ENCODE peak calls at places on chromosome 12, in nine cellular contexts. U is endothelial cell of umbilical vein, Z is sigmoid colon, G is lower leg skin, B is A549, Q is gastrocnemius medialis, Y is NB4, E is heart left ventricle, R is esophagus muscularis mucosa. I is an unnamed sample.

GRCh38 chr12:116213014-116213413 is 64.5 kb downstream of the MED13L start:
- DNase-seq in Y (no peak), Z (no peak), E (no peak), G (no peak), B (no peak), R (no peak), U (no peak), Q (no peak), I (no peak)

GRCh38 chr12:121227294-121227693 is 17.4 kb downstream of the P2RX4 start:
- DNase-seq in B (no peak), Y (no peak), U (no peak), Z (no peak), Q (no peak), E (no peak), G (no peak), R (no peak), I (no peak)

GRCh38 chr12:46387697-46388096 is 15.1 kb upstream of the SLC38A2 start:
- DNase-seq in Q (no peak), G (no peak), R (no peak), E (no peak), B (no peak), U (no peak), Z (no peak), Y (peak), I (no peak)

GRCh38 chr12:53170876-53171724 is 9.4 kb upstream of the ZNF740 start:
- DNase-seq in G (no peak), R (no peak), Q (no peak), B (no peak), Z (no peak), U (no peak), Y (no peak), E (no peak), I (no peak)

GRCh38 chr12:20490213-20490612 is 121.9 kb downstream of the PDE3A start:
- DNase-seq in Y (no peak), Z (no peak), Q (no peak), E (no peak), R (no peak), B (peak), G (no peak), U (no peak), I (no peak)

GRCh38 chr12:127292736-127293135 is 974.2 kb upstream of the TMEM132C start:
- DNase-seq in Q (no peak), U (no peak), Y (no peak), B (no peak), G (no peak), Z (no peak), R (no peak), E (no peak), I (no peak)

GRCh38 chr12:121590476-121591143 is 9.8 kb upstream of the KDM2B start:
- DNase-seq in U (no peak), E (no peak), R (no peak), Z (no peak), Q (no peak), G (no peak), Y (peak), B (no peak), I (no peak)

GRCh38 chr12:72035625-72036024 is 97.0 kb downstream of the TPH2 start:
- DNase-seq in G (no peak), E (no peak), Z (no peak), Q (no peak), R (no peak), B (no peak), U (no peak), Y (no peak), I (no peak)

GRCh38 chr12:100573499-100574261 is at the start of gene GAS2L3:
- DNase-seq in B (peak), R (peak), Y (no peak), Z (peak), Q (peak), G (peak), U (peak), E (peak), I (no peak)

GRCh38 chr12:89721291-89721987 is 12.8 kb upstream of the ATP2B1 start:
- DNase-seq in R (no peak), E (no peak), B (no peak), Q (no peak), Y (peak), G (no peak), Z (no peak), U (no peak), I (no peak)

GRCh38 chr12:117363953-117364486 is 2.6 kb upstream of the NOS1 start:
- DNase-seq in R (no peak), E (no peak), U (no peak), G (no peak), Z (no peak), Q (no peak), B (peak), Y (no peak), I (no peak)

GRCh38 chr12:3293446-3294161 is 197.4 kb upstream of the PRMT8 start:
- DNase-seq in R (no peak), U (no peak), Q (no peak), E (no peak), Z (no peak), G (no peak), Y (peak), B (peak), I (no peak)

GRCh38 chr12:16350682-16351081 is 3.2 kb downstream of the MGST1 start:
- DNase-seq in E (no peak), Q (peak), R (no peak), U (no peak), Z (peak), Y (peak), B (peak), G (peak), I (no peak)

GRCh38 chr12:3863756-3864155 is 9.4 kb downstream of the PARP11 start:
- DNase-seq in G (no peak), B (no peak), Y (no peak), U (no peak), R (no peak), E (no peak), Z (no peak), Q (no peak), I (no peak)

GRCh38 chr12:131775904-131776889 is 52.0 kb upstream of the MMP17 start:
- DNase-seq in B (no peak), Q (no peak), Z (no peak), Y (no peak), R (no peak), G (no peak), E (no peak), U (no peak), I (no peak)

GRCh38 chr12:2963154-2963759 is 4.1 kb downstream of the TEAD4 start:
- DNase-seq in Y (no peak), R (no peak), E (peak), U (peak), Z (no peak), B (no peak), G (no peak), Q (peak), I (no peak)

GRCh38 chr12:131599214-131600159 is 111.4 kb upstream of the SFSWAP start:
- DNase-seq in Z (no peak), R (no peak), Q (no peak), Y (no peak), B (no peak), U (no peak), E (no peak), G (no peak), I (no peak)

GRCh38 chr12:124441443-124442190 is 125.8 kb downstream of the NCOR2 start:
- DNase-seq in Y (no peak), U (peak), Q (no peak), Z (no peak), B (no peak), E (no peak), R (no peak), G (no peak), I (no peak)

GRCh38 chr12:53069621-53070410 is 9.4 kb downstream of the SPRYD3 start:
- DNase-seq in E (no peak), U (no peak), Y (no peak), Z (peak), R (peak), B (no peak), Q (peak), G (peak), I (no peak)

GRCh38 chr12:132021031-132021871 is 71.5 kb downstream of the EP400 start:
- DNase-seq in U (no peak), G (no peak), R (no peak), Y (no peak), E (no peak), Z (peak), Q (no peak), B (no peak), I (no peak)

GRCh38 chr12:67193705-67194104 is 75.5 kb upstream of the CAND1 start:
- DNase-seq in R (no peak), E (no peak), Y (peak), Z (no peak), G (no peak), B (peak), Q (no peak), U (peak), I (no peak)

GRCh38 chr12:51082561-51083139 is 746 bp downstream of the CSRNP2 start:
- DNase-seq in Y (peak), B (peak), G (no peak), Q (no peak), U (peak), E (no peak), R (no peak), Z (no peak), I (no peak)

GRCh38 chr12:52147367-52147972 is 44.3 kb downstream of the KRT80 start:
- DNase-seq in Y (peak), U (peak), G (peak), Z (peak), E (peak), B (peak), Q (peak), R (peak), I (peak)

GRCh38 chr12:120117961-120118709 is 1.6 kb upstream of the RAB35 start:
- DNase-seq in R (no peak), Z (no peak), U (peak), E (no peak), B (peak), Y (no peak), Q (no peak), G (no peak), I (no peak)

GRCh38 chr12:78457951-78458350 is 406.6 kb upstream of the SYT1 start:
- DNase-seq in U (no peak), G (no peak), Q (no peak), R (no peak), E (no peak), Y (peak), B (no peak), Z (no peak), I (no peak)

GRCh38 chr12:84924956-84925355 is 12.4 kb upstream of the SLC6A15 start:
- DNase-seq in Z (no peak), G (no peak), Q (no peak), U (no peak), B (peak), E (no peak), R (no peak), Y (no peak), I (no peak)

GRCh38 chr12:64670856-64671639 is 60.8 kb downstream of the RASSF3 start:
- DNase-seq in E (no peak), G (no peak), Y (no peak), Q (no peak), R (no peak), B (peak), U (peak), Z (peak), I (no peak)

GRCh38 chr12:9752145-9752717 is 8.5 kb downstream of the CD69 start:
- DNase-seq in E (no peak), G (no peak), Y (no peak), R (no peak), Q (no peak), U (no peak), B (no peak), Z (no peak), I (no peak)
- TF ChIP-seq POLR2A in E (no peak), G (no peak), Y (no peak), R (no peak), Q (no peak), U (no peak), B (no peak), Z (no peak), I (no peak)

DNA sequence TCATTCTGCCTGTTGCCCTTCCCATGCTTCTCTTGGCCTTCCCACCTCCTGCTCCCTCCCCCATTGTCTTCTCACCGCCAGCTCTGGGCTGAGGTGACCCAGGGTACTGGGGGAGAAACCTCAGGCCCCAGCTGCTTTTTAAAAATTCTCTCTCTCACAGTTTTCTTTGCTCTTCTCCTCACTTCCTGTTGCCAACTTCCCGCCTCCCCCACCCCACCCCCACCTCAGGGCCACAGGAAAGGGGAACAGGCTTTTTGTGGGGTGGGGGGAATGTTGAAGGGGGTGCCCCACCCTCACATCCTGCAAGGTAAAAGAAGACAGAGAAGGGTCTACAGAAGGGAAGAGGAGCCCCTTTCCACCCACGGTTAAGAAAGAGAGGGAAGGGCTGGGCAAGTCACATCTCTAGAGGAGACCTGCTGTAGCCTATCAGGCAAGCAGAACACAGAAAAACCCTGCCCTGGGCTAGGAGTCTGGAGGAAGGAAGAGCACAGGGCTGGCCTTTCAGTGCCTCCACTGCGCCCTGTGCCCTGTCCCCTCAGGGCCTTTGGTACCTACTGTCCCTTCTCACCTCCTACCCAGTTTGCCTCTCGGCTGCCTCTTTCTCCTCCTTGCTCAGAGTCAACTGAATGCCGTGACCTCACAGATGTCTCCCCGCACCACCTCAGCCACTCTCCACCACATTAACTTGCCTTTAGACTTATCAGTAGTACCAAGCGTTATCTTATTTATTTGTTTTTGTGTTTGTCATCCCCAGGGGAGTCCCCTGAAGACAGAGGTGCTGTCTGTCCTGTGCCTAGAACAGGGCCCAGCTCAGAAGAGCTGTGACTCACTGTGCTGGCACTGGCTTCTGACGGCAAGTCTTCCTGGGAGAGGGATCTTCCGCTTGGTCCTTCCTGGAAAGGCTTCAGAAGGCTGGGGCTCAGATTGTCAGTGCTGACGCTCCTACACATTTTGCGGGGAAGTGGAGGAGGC is 1.7 kb downstream of the ARHGAP9 start:
- DNase-seq in U (no peak), R (no peak), Z (no peak), Q (no peak), B (no peak), G (no peak), E (no peak), Y (peak), I (no peak)
- TF ChIP-seq POLR2A in U (no peak), R (no peak), Z (no peak), Q (no peak), B (no peak), G (no peak), E (no peak), Y (no peak), I (no peak)

GRCh38 chr12:98503593-98504367 is 11.6 kb upstream of the TMPO start:
- DNase-seq in Z (peak), U (peak), G (peak), Q (peak), B (peak), R (peak), E (peak), Y (peak), I (peak)
- TF ChIP-seq POLR2A in Z (peak), U (peak), G (no peak), Q (peak), B (peak), R (no peak), E (no peak), Y (peak), I (peak)

DNA sequence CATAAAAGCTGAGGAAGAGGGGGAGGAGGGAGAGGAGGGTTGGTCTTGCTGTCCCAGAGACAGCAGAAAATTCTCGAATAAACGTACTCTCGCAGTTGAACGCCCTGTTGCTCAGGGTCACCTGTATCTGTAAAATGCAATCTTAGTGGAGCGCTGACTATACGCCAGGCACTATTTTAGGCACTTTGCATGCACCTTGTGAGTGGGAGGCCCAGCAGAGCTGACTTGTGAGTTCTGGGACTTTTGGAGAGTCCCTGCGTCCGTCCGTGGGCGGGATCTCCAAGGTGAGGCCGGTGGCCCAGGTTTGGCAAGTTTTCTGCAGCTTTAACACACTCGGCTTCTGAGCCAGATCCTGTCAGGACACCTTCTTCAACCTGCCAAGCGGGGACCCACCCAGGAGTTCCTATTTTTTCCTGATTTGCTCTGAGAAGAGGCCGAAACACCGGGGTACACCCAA is 32.5 kb upstream of the PLEKHG6 start:
- DNase-seq in E (no peak), R (no peak), Y (no peak), U (no peak), Z (no peak), B (peak), G (peak), Q (peak), I (no peak)
- TF ChIP-seq POLR2A in E (no peak), R (no peak), Y (no peak), U (no peak), Z (no peak), B (no peak), G (no peak), Q (no peak), I (no peak)

DNA sequence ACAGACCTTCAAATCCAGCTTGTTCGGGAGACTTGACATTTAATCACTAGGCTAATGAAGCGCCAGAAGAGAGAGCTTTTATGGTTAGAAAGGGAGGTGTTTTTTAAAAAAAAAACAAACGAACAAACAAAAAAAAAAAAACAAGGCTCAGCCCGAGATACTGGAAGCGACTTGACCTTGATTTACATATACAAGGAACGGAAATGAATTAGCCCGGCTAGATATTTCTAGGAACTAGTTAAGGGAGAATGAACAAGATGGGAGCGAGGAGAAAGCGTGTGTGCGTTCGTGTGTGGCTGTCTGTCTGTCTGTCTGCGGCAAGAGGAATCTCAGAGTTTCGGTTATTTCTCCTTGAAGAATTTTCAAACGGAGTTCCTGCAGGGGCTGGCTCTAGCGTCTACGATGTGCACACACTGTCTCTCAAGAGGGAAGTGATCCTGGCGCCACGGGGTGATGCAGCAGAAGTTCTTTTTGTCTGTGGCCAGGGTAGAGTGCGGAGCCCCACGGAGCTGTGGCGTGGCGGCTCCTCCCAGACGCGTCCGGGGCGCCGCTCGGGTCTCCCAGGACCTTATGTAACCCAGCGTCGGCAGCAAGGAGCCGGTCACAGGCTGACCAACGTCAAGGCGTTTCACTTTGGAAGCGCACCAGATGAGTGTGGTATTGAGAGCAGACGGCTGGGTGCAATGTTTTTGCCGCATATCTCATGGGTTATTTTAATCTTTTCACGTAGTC is 18.8 kb downstream of the SOCS2 start:
- DNase-seq in Z (peak), E (peak), U (peak), B (peak), G (peak), R (peak), Y (peak), Q (peak), I (peak)
- TF ChIP-seq POLR2A in Z (peak), E (no peak), U (no peak), B (peak), G (no peak), R (peak), Y (no peak), Q (no peak), I (peak)

I was measured in esophagus squamous epithelium.